ENCODE peak calls at places on chromosomes 12 and 14, in ten cellular contexts. One of them, this sample, is unnamed. For H3K36me3, the result is how much of the 10 kb centered on the place peaks cover.

GRCh38 chr14:86038401-86038985 is 508.5 kb downstream of the FLRT2 start:
- DNase-seq in bronchial epithelial cell: peak
- DNase-seq in heart right ventricle: peak
- DNase-seq in fibroblast of lung: peak
- DNase-seq in adrenal gland: peak
- DNase-seq in psoas muscle: peak
- DNase-seq in CD8-positive, alpha-beta T cell: peak
- DNase-seq in body of pancreas: peak
- DNase-seq in BJ: no peak
- DNase-seq in thoracic aorta: no peak
- DNase-seq in this sample: peak

GRCh38 chr12:108980831-108981618 is 39.8 kb downstream of the SVOP start:
- DNase-seq in BJ: no peak
- DNase-seq in adrenal gland: no peak
- DNase-seq in fibroblast of lung: no peak
- DNase-seq in psoas muscle: no peak
- DNase-seq in body of pancreas: no peak
- DNase-seq in thoracic aorta: no peak
- DNase-seq in heart right ventricle: peak
- DNase-seq in CD8-positive, alpha-beta T cell: no peak
- DNase-seq in bronchial epithelial cell: no peak
- DNase-seq in this sample: no peak

GRCh38 chr12:96770239-96770780 is 136.7 kb upstream of the NEDD1 start:
- DNase-seq in bronchial epithelial cell: no peak
- DNase-seq in CD8-positive, alpha-beta T cell: no peak
- DNase-seq in psoas muscle: no peak
- DNase-seq in body of pancreas: no peak
- DNase-seq in fibroblast of lung: no peak
- DNase-seq in heart right ventricle: no peak
- DNase-seq in adrenal gland: no peak
- DNase-seq in thoracic aorta: no peak
- DNase-seq in BJ: no peak
- DNase-seq in this sample: no peak

GRCh38 chr12:42145552-42146215 is 1.0 kb upstream of the GXYLT1 start:
- DNase-seq in adrenal gland: no peak
- DNase-seq in fibroblast of lung: no peak
- DNase-seq in thoracic aorta: no peak
- DNase-seq in BJ: no peak
- DNase-seq in CD8-positive, alpha-beta T cell: no peak
- DNase-seq in psoas muscle: no peak
- DNase-seq in heart right ventricle: no peak
- DNase-seq in body of pancreas: no peak
- DNase-seq in bronchial epithelial cell: peak
- DNase-seq in this sample: peak

GRCh38 chr12:116067892-116068291 is 209.6 kb downstream of the MED13L start:
- DNase-seq in fibroblast of lung: no peak
- DNase-seq in thoracic aorta: no peak
- DNase-seq in adrenal gland: no peak
- DNase-seq in bronchial epithelial cell: no peak
- DNase-seq in psoas muscle: no peak
- DNase-seq in BJ: no peak
- DNase-seq in body of pancreas: no peak
- DNase-seq in CD8-positive, alpha-beta T cell: no peak
- DNase-seq in heart right ventricle: no peak
- DNase-seq in this sample: no peak

GRCh38 chr14:39459795-39460478 is 27.7 kb upstream of the FBXO33 start:
- DNase-seq in adrenal gland: no peak
- DNase-seq in thoracic aorta: no peak
- DNase-seq in fibroblast of lung: peak
- DNase-seq in BJ: no peak
- DNase-seq in body of pancreas: no peak
- DNase-seq in heart right ventricle: no peak
- DNase-seq in CD8-positive, alpha-beta T cell: no peak
- DNase-seq in bronchial epithelial cell: peak
- DNase-seq in psoas muscle: no peak
- DNase-seq in this sample: no peak

GRCh38 chr14:100605706-100606686 is 18.8 kb upstream of the BEGAIN start:
- DNase-seq in BJ: no peak
- DNase-seq in heart right ventricle: no peak
- DNase-seq in thoracic aorta: no peak
- DNase-seq in body of pancreas: no peak
- DNase-seq in psoas muscle: no peak
- DNase-seq in CD8-positive, alpha-beta T cell: no peak
- DNase-seq in fibroblast of lung: no peak
- DNase-seq in adrenal gland: no peak
- DNase-seq in bronchial epithelial cell: no peak
- DNase-seq in this sample: peak

GRCh38 chr14:39350866-39351265 is 81.4 kb downstream of the FBXO33 start:
- DNase-seq in psoas muscle: no peak
- DNase-seq in body of pancreas: no peak
- DNase-seq in fibroblast of lung: no peak
- DNase-seq in adrenal gland: no peak
- DNase-seq in CD8-positive, alpha-beta T cell: no peak
- DNase-seq in thoracic aorta: no peak
- DNase-seq in BJ: no peak
- DNase-seq in heart right ventricle: no peak
- DNase-seq in bronchial epithelial cell: no peak
- DNase-seq in this sample: no peak

GRCh38 chr14:75604979-75605825 is 26.8 kb downstream of the FLVCR2 start:
- DNase-seq in body of pancreas: no peak
- DNase-seq in CD8-positive, alpha-beta T cell: no peak
- DNase-seq in heart right ventricle: no peak
- DNase-seq in thoracic aorta: no peak
- DNase-seq in BJ: no peak
- DNase-seq in adrenal gland: no peak
- DNase-seq in fibroblast of lung: peak
- DNase-seq in psoas muscle: no peak
- DNase-seq in bronchial epithelial cell: peak
- DNase-seq in this sample: no peak

GRCh38 chr12:93621986-93622385 is 49.5 kb downstream of the SOCS2 start:
- DNase-seq in adrenal gland: no peak
- DNase-seq in fibroblast of lung: peak
- DNase-seq in BJ: no peak
- DNase-seq in body of pancreas: no peak
- DNase-seq in CD8-positive, alpha-beta T cell: no peak
- DNase-seq in psoas muscle: no peak
- DNase-seq in heart right ventricle: no peak
- DNase-seq in bronchial epithelial cell: no peak
- DNase-seq in thoracic aorta: no peak
- DNase-seq in this sample: no peak

GRCh38 chr12:109707470-109707821 is 6.2 kb upstream of the FAM222A start:
- DNase-seq in thoracic aorta: no peak
- DNase-seq in BJ: no peak
- DNase-seq in heart right ventricle: no peak
- DNase-seq in bronchial epithelial cell: no peak
- DNase-seq in fibroblast of lung: no peak
- DNase-seq in CD8-positive, alpha-beta T cell: no peak
- DNase-seq in psoas muscle: no peak
- DNase-seq in adrenal gland: no peak
- DNase-seq in body of pancreas: no peak
- DNase-seq in this sample: no peak

GRCh38 chr12:81080431-81080983 is 2.6 kb downstream of the ACSS3 start:
- DNase-seq in adrenal gland: no peak
- DNase-seq in heart right ventricle: no peak
- DNase-seq in body of pancreas: no peak
- DNase-seq in psoas muscle: no peak
- DNase-seq in bronchial epithelial cell: no peak
- DNase-seq in thoracic aorta: no peak
- DNase-seq in CD8-positive, alpha-beta T cell: no peak
- DNase-seq in BJ: no peak
- DNase-seq in fibroblast of lung: peak
- DNase-seq in this sample: no peak

GRCh38 chr14:91835197-91835919 is 32.0 kb downstream of the TC2N start:
- DNase-seq in heart right ventricle: no peak
- DNase-seq in adrenal gland: no peak
- DNase-seq in bronchial epithelial cell: no peak
- DNase-seq in fibroblast of lung: no peak
- DNase-seq in psoas muscle: no peak
- DNase-seq in body of pancreas: peak
- DNase-seq in thoracic aorta: no peak
- DNase-seq in CD8-positive, alpha-beta T cell: peak
- DNase-seq in BJ: no peak
- DNase-seq in this sample: no peak

GRCh38 chr12:131765961-131766360 is 55.1 kb downstream of the SFSWAP start:
- DNase-seq in bronchial epithelial cell: no peak
- DNase-seq in psoas muscle: no peak
- DNase-seq in BJ: no peak
- DNase-seq in body of pancreas: no peak
- DNase-seq in fibroblast of lung: no peak
- DNase-seq in adrenal gland: no peak
- DNase-seq in heart right ventricle: no peak
- DNase-seq in CD8-positive, alpha-beta T cell: no peak
- DNase-seq in thoracic aorta: no peak
- DNase-seq in this sample: no peak

GRCh38 chr14:100747736-100748135 is 21.0 kb downstream of the DLK1 start:
- DNase-seq in thoracic aorta: no peak
- DNase-seq in CD8-positive, alpha-beta T cell: no peak
- DNase-seq in psoas muscle: no peak
- DNase-seq in fibroblast of lung: no peak
- DNase-seq in heart right ventricle: no peak
- DNase-seq in BJ: no peak
- DNase-seq in body of pancreas: no peak
- DNase-seq in bronchial epithelial cell: no peak
- DNase-seq in adrenal gland: no peak
- DNase-seq in this sample: no peak

GRCh38 chr12:21502164-21502496 is 541 bp downstream of the GOLT1B start:
- DNase-seq in adrenal gland: peak
- DNase-seq in BJ: no peak
- DNase-seq in body of pancreas: peak
- DNase-seq in thoracic aorta: peak
- DNase-seq in fibroblast of lung: peak
- DNase-seq in psoas muscle: no peak
- DNase-seq in heart right ventricle: peak
- DNase-seq in CD8-positive, alpha-beta T cell: no peak
- DNase-seq in bronchial epithelial cell: peak
- DNase-seq in this sample: no peak
- H3K4me3 ChIP-seq in adrenal gland: peak
- H3K4me3 ChIP-seq in BJ: peak
- H3K4me3 ChIP-seq in body of pancreas: peak
- H3K4me3 ChIP-seq in thoracic aorta: peak
- H3K4me3 ChIP-seq in fibroblast of lung: peak
- H3K4me3 ChIP-seq in psoas muscle: peak
- H3K4me3 ChIP-seq in heart right ventricle: peak
- H3K4me3 ChIP-seq in CD8-positive, alpha-beta T cell: peak
- H3K4me3 ChIP-seq in bronchial epithelial cell: peak
- H3K4me3 ChIP-seq in this sample: peak

DNA sequence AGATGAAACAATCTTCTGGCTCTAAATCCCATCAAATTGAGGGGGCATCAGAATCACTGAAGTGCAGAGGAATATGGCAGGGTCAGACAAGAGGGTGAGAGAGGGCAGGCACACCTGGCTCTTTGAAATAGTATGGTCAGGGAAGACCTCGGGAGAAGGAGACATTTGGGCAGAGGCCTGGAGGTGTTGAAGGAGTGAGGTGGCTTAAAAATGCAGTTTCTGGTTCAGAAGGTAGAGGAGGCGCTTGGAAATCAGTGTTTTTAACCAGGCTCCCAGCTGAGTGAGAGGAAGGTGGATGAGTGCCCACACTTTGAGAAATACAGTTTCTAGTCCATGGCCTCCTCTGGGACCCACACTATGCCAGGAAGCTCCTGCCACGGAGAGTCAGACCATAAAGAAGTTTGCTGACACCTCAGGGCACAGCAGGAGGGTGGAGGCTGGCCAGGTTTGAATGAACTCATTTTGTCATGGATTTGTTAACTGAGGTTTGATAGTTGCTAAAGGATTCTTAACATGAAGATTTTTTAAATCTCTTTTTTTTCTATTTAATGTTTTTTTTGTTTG is 20.1 kb downstream of the NID2 start:
- DNase-seq in CD8-positive, alpha-beta T cell: no peak
- DNase-seq in adrenal gland: no peak
- DNase-seq in thoracic aorta: no peak
- DNase-seq in BJ: no peak
- DNase-seq in fibroblast of lung: no peak
- DNase-seq in psoas muscle: peak
- DNase-seq in bronchial epithelial cell: no peak
- DNase-seq in body of pancreas: no peak
- DNase-seq in heart right ventricle: no peak
- DNase-seq in this sample: peak
- H3K36me3 ChIP-seq in CD8-positive, alpha-beta T cell: under half
- H3K36me3 ChIP-seq in adrenal gland: under half
- H3K36me3 ChIP-seq in thoracic aorta: under half
- H3K36me3 ChIP-seq in BJ: under half
- H3K36me3 ChIP-seq in fibroblast of lung: under half
- H3K36me3 ChIP-seq in psoas muscle: under half
- H3K36me3 ChIP-seq in bronchial epithelial cell: under half
- H3K36me3 ChIP-seq in body of pancreas: under half
- H3K36me3 ChIP-seq in heart right ventricle: under half
- H3K36me3 ChIP-seq in this sample: under half

GRCh38 chr12:51867796-51868428 is 19.4 kb upstream of the FIGNL2 start:
- DNase-seq in psoas muscle: no peak
- DNase-seq in BJ: no peak
- DNase-seq in CD8-positive, alpha-beta T cell: no peak
- DNase-seq in heart right ventricle: no peak
- DNase-seq in body of pancreas: no peak
- DNase-seq in bronchial epithelial cell: no peak
- DNase-seq in adrenal gland: no peak
- DNase-seq in thoracic aorta: no peak
- DNase-seq in fibroblast of lung: no peak
- DNase-seq in this sample: no peak

GRCh38 chr12:51868821-51869489 is 18.9 kb upstream of the ANKRD33 start:
- DNase-seq in psoas muscle: no peak
- DNase-seq in fibroblast of lung: no peak
- DNase-seq in heart right ventricle: no peak
- DNase-seq in bronchial epithelial cell: no peak
- DNase-seq in thoracic aorta: no peak
- DNase-seq in CD8-positive, alpha-beta T cell: no peak
- DNase-seq in BJ: no peak
- DNase-seq in adrenal gland: no peak
- DNase-seq in body of pancreas: no peak
- DNase-seq in this sample: peak

GRCh38 chr12:51871126-51871525 is 16.8 kb upstream of the ANKRD33 start:
- DNase-seq in BJ: no peak
- DNase-seq in CD8-positive, alpha-beta T cell: no peak
- DNase-seq in body of pancreas: no peak
- DNase-seq in heart right ventricle: no peak
- DNase-seq in adrenal gland: no peak
- DNase-seq in fibroblast of lung: no peak
- DNase-seq in psoas muscle: peak
- DNase-seq in thoracic aorta: no peak
- DNase-seq in bronchial epithelial cell: no peak
- DNase-seq in this sample: peak

GRCh38 chr12:51869931-51870330 is 18.0 kb upstream of the ANKRD33 start:
- DNase-seq in adrenal gland: no peak
- DNase-seq in fibroblast of lung: no peak
- DNase-seq in bronchial epithelial cell: no peak
- DNase-seq in thoracic aorta: no peak
- DNase-seq in heart right ventricle: no peak
- DNase-seq in CD8-positive, alpha-beta T cell: no peak
- DNase-seq in body of pancreas: no peak
- DNase-seq in psoas muscle: no peak
- DNase-seq in BJ: no peak
- DNase-seq in this sample: peak

GRCh38 chr12:51869490-51869865 is 18.4 kb upstream of the ANKRD33 start:
- DNase-seq in psoas muscle: no peak
- DNase-seq in bronchial epithelial cell: no peak
- DNase-seq in heart right ventricle: no peak
- DNase-seq in fibroblast of lung: no peak
- DNase-seq in adrenal gland: no peak
- DNase-seq in CD8-positive, alpha-beta T cell: no peak
- DNase-seq in thoracic aorta: no peak
- DNase-seq in BJ: no peak
- DNase-seq in body of pancreas: no peak
- DNase-seq in this sample: no peak
- H3K4me3 ChIP-seq in psoas muscle: peak
- H3K4me3 ChIP-seq in bronchial epithelial cell: no peak
- H3K4me3 ChIP-seq in heart right ventricle: peak
- H3K4me3 ChIP-seq in fibroblast of lung: peak
- H3K4me3 ChIP-seq in adrenal gland: no peak
- H3K4me3 ChIP-seq in CD8-positive, alpha-beta T cell: no peak
- H3K4me3 ChIP-seq in thoracic aorta: peak
- H3K4me3 ChIP-seq in BJ: peak
- H3K4me3 ChIP-seq in body of pancreas: no peak
- H3K4me3 ChIP-seq in this sample: peak

GRCh38 chr12:53070901-53071492 is 8.2 kb downstream of the SPRYD3 start:
- DNase-seq in psoas muscle: peak
- DNase-seq in bronchial epithelial cell: no peak
- DNase-seq in body of pancreas: no peak
- DNase-seq in CD8-positive, alpha-beta T cell: no peak
- DNase-seq in BJ: no peak
- DNase-seq in fibroblast of lung: no peak
- DNase-seq in thoracic aorta: no peak
- DNase-seq in adrenal gland: no peak
- DNase-seq in heart right ventricle: no peak
- DNase-seq in this sample: peak
- H3K36me3 ChIP-seq in psoas muscle: half or more
- H3K36me3 ChIP-seq in bronchial epithelial cell: under half
- H3K36me3 ChIP-seq in body of pancreas: under half
- H3K36me3 ChIP-seq in CD8-positive, alpha-beta T cell: under half
- H3K36me3 ChIP-seq in BJ: under half
- H3K36me3 ChIP-seq in fibroblast of lung: under half
- H3K36me3 ChIP-seq in thoracic aorta: under half
- H3K36me3 ChIP-seq in adrenal gland: under half
- H3K36me3 ChIP-seq in heart right ventricle: half or more
- H3K36me3 ChIP-seq in this sample: under half